ENCODE peak calls at places on chromosomes 11 and 22, in four cellular contexts. T is cardiac muscle cell, V is AG09309, I is BJ. F is an unnamed sample.

GRCh38 chr22:31089101-31090100 is 8.3 kb downstream of the SMTN start:
- DNase-seq in V (no peak), I (no peak), T (peak), F (no peak)

GRCh38 chr11:108223449-108224149 is 732 bp downstream of the ATM start:
- DNase-seq in V (no peak), T (peak), I (no peak), F (no peak)

GRCh38 chr11:119144825-119145476 is 3.9 kb upstream of the ABCG4 start:
- DNase-seq in V (no peak), I (peak), T (peak), F (peak)

GRCh38 chr11:66614073-66614472 is 2.4 kb upstream of the RBM14 start:
- DNase-seq in V (no peak), I (no peak), T (peak), F (no peak)

GRCh38 chr22:49587421-49587820 is 240.3 kb downstream of the BRD1 start:
- DNase-seq in T (no peak), V (no peak), I (no peak), F (no peak)

GRCh38 chr11:8383227-8383626 is 119.5 kb upstream of the LMO1 start:
- DNase-seq in T (no peak), I (no peak), V (no peak), F (no peak)

GRCh38 chr11:65921876-65922275 is 2.6 kb downstream of the DRAP1 start:
- DNase-seq in I (no peak), V (no peak), T (no peak), F (no peak)

GRCh38 chr11:7020183-7020917 is at the start of the genes NLRP14 and ZNF214:
- DNase-seq in I (peak), T (peak), V (peak), F (peak)

GRCh38 chr11:87300640-87301381 is 263.1 kb downstream of the TMEM135 start:
- DNase-seq in V (no peak), I (no peak), T (no peak), F (no peak)

GRCh38 chr11:70735976-70736375 is 337.6 kb downstream of the CTTN start:
- DNase-seq in V (no peak), T (no peak), I (no peak), F (no peak)

GRCh38 chr11:93849201-93849600 is 1.2 kb downstream of the VSTM5 start:
- DNase-seq in V (no peak), T (no peak), I (no peak), F (no peak)

GRCh38 chr11:92131289-92131890 is 93.2 kb upstream of the FAT3 start:
- DNase-seq in I (peak), V (peak), T (peak), F (no peak)

GRCh38 chr11:2572491-2573239 is 127.1 kb downstream of the KCNQ1OT1 start:
- DNase-seq in I (no peak), T (no peak), V (no peak), F (no peak)

GRCh38 chr22:25081409-25081824 is 118.2 kb upstream of the CRYBB3 start:
- DNase-seq in I (no peak), V (no peak), T (peak), F (no peak)

GRCh38 chr11:108536783-108537182 is 38.6 kb upstream of the POGLUT3 start:
- DNase-seq in T (no peak), V (no peak), I (no peak), F (no peak)

GRCh38 chr11:94934362-94934761 is 39.0 kb downstream of the CWC15 start:
- DNase-seq in V (no peak), T (peak), I (no peak), F (no peak)

GRCh38 chr11:36743039-36743438 is 145.0 kb upstream of the RAG2 start:
- DNase-seq in I (no peak), V (no peak), T (no peak), F (no peak)

GRCh38 chr22:44112191-44112590 is 68.5 kb upstream of the PARVG start:
- DNase-seq in V (no peak), I (no peak), T (no peak), F (no peak)

GRCh38 chr22:32620992-32621391 is 146.4 kb downstream of the FBXO7 start:
- DNase-seq in I (no peak), V (no peak), T (no peak), F (no peak)

GRCh38 chr11:19727246-19727645 is 14.6 kb downstream of the NAV2 start:
- DNase-seq in T (peak), I (peak), V (no peak), F (no peak)

GRCh38 chr11:34644669-34645406 is 23.9 kb downstream of the EHF start:
- DNase-seq in V (peak), I (peak), T (peak), F (peak)

GRCh38 chr22:17235149-17235655 is 16.0 kb upstream of the ADA2 start:
- DNase-seq in V (no peak), T (no peak), I (no peak), F (no peak)

GRCh38 chr22:17234144-17234623 is 14.9 kb upstream of the ADA2 start:
- DNase-seq in T (peak), I (no peak), V (no peak), F (no peak)

GRCh38 chr22:17239156-17239701 is 20.0 kb upstream of the ADA2 start:
- DNase-seq in V (no peak), I (no peak), T (no peak), F (no peak)

GRCh38 chr22:17235861-17236260 is 16.6 kb upstream of the ADA2 start:
- DNase-seq in I (no peak), V (no peak), T (no peak), F (no peak)

GRCh38 chr22:17237031-17237668 is 17.9 kb upstream of the ADA2 start:
- DNase-seq in I (no peak), V (no peak), T (no peak), F (no peak)
- H3K4me3 ChIP-seq in I (no peak), V (no peak), T (no peak), F (no peak)

GRCh38 chr22:47376901-47377520 is 614.6 kb downstream of the TBC1D22A start:
- DNase-seq in I (no peak), T (no peak), V (no peak), F (no peak)
- TF ChIP-seq CTCF in I (no peak), T (no peak), V (no peak), F (no peak)

GRCh38 chr11:76667856-76668255 is 2.7 kb downstream of the LRRC32 start:
- DNase-seq in T (no peak), V (no peak), I (no peak), F (no peak)
- H3K4me3 ChIP-seq in T (no peak), V (no peak), I (no peak), F (no peak)

GRCh38 chr11:42770444-42771065 is 541.2 kb upstream of the API5 start:
- DNase-seq in V (no peak), I (no peak), T (peak), F (no peak)
- TF ChIP-seq CTCF in V (no peak), I (peak), T (peak), F (peak)

GRCh38 chr11:62857541-62857982 is 18.2 kb upstream of the WDR74 start:
- DNase-seq in V (no peak), T (no peak), I (no peak), F (no peak)
- H3K4me3 ChIP-seq in V (no peak), T (no peak), I (no peak), F (peak)